ENCODE peak calls at places on chromosome 7, in seven cellular contexts. F, J, X, C, V, L and E are unnamed samples.

GRCh38 chr7:1700086-1700485 is 30.0 kb downstream of the ELFN1 start:
- DNase-seq in F (no peak), J (no peak), X (peak), C (no peak), V (no peak), L (no peak), E (no peak)

GRCh38 chr7:88756806-88757205 is 2.7 kb upstream of the ZNF804B start:
- DNase-seq in F (no peak), J (no peak), X (no peak), C (no peak), V (no peak), L (no peak), E (no peak)

GRCh38 chr7:79471283-79471682 is 17.8 kb upstream of the MAGI2 start:
- DNase-seq in F (no peak), J (no peak), X (no peak), C (no peak), V (no peak), L (no peak), E (no peak)

GRCh38 chr7:2229467-2229866 is 3.3 kb downstream of the MAD1L1 start:
- DNase-seq in F (no peak), J (no peak), X (peak), C (no peak), V (no peak), L (no peak), E (no peak)

GRCh38 chr7:41136551-41136950 is 566.3 kb downstream of the INHBA start:
- DNase-seq in F (no peak), J (no peak), X (no peak), C (no peak), V (no peak), L (no peak), E (no peak)

GRCh38 chr7:37923996-37924395 is 3.6 kb downstream of the EPDR1 start:
- DNase-seq in F (no peak), J (no peak), X (no peak), C (no peak), V (no peak), L (no peak), E (no peak)

GRCh38 chr7:158650821-158651225 is 53.8 kb downstream of the NCAPG2 start:
- DNase-seq in F (no peak), J (no peak), X (no peak), C (no peak), V (no peak), L (no peak), E (no peak)

GRCh38 chr7:42096681-42097637 is 140.1 kb downstream of the GLI3 start:
- DNase-seq in F (no peak), J (no peak), X (no peak), C (no peak), V (no peak), L (no peak), E (no peak)

GRCh38 chr7:140062528-140063299 is at the start of gene PARP12:
- DNase-seq in F (peak), J (peak), X (peak), C (peak), V (no peak), L (peak), E (peak)

GRCh38 chr7:20393021-20394015 is 62.6 kb downstream of the ITGB8 start:
- DNase-seq in F (no peak), J (no peak), X (no peak), C (peak), V (no peak), L (no peak), E (no peak)

GRCh38 chr7:124086843-124087242 is 54.0 kb upstream of the TMEM229A start:
- DNase-seq in F (no peak), J (no peak), X (peak), C (no peak), V (no peak), L (no peak), E (no peak)

GRCh38 chr7:124162667-124163066 is 129.8 kb upstream of the TMEM229A start:
- DNase-seq in F (no peak), J (no peak), X (no peak), C (no peak), V (no peak), L (no peak), E (no peak)

GRCh38 chr7:7968544-7969305 is at the start of gene GLCCI1:
- DNase-seq in F (peak), J (peak), X (peak), C (peak), V (peak), L (peak), E (peak)

GRCh38 chr7:7970113-7970619 is 1.6 kb downstream of the GLCCI1 start:
- DNase-seq in F (no peak), J (no peak), X (peak), C (no peak), V (no peak), L (no peak), E (no peak)

GRCh38 chr7:7967909-7968543 is 570 bp upstream of the GLCCI1 start:
- DNase-seq in F (no peak), J (no peak), X (no peak), C (no peak), V (no peak), L (no peak), E (no peak)

GRCh38 chr7:7970620-7971307 is 2.2 kb downstream of the GLCCI1 start:
- DNase-seq in F (no peak), J (no peak), X (peak), C (no peak), V (no peak), L (no peak), E (no peak)

DNA sequence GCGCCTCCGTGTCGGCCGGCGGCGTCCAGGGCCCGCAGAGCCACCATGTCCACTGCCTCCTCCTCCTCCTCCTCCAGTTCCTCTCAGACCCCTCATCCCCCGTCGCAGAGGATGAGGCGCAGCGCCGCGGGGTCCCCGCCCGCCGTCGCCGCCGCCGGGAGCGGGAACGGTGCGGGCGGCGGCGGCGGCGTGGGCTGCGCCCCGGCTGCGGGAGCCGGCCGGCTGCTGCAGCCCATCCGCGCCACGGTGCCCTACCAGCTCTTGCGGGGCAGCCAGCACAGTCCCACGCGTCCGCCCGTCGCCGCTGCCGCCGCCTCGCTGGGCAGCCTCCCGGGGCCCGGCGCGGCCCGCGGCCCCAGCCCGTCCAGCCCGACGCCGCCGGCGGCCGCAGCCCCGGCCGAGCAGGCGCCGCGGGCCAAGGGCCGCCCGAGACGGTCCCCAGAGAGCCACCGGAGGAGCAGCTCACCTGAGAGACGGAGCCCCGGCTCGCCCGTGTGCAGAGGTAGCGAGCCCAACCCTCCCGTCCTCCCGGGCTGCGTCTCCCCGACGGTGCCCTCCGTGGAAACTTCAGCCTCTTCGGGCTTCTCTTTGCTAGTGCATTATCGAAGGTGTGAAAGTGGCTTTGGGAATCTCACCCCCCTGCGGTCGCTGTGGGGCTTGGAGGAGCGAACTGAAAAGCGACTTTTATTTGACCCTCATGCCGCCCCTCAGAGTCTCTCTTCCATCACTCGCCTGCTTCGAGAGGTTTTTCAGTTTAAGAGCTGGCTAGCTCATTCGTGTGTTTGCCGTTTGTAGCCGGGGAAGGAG is 913 bp downstream of the GLCCI1 start:
- DNase-seq in F (no peak), J (no peak), X (no peak), C (no peak), V (no peak), L (no peak), E (peak)
- TF ChIP-seq YY1 in F (no peak), J (no peak), X (no peak), C (peak), V (no peak), L (no peak), E (no peak)

DNA sequence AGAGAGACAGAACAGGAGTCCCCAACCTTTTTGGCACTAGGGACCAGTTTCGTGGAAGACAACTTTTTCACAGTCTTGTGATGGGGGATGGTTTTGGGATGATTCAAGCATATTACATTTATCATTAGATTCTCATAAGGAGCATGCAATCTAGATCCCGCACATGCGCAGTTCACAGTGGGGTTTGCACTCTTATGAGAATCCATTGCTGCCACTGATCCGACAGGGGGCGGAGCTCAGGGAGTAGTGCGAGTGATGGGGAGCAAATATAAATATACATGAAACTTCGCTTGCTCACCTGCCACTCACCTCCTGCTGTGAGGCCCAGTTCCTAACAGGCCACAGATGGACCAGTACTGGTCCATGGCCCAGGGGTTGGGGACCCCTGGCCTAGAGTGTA is 14.2 kb downstream of the CCL26 start:
- DNase-seq in F (no peak), J (no peak), X (no peak), C (no peak), V (no peak), L (no peak), E (no peak)
- TF ChIP-seq YY1 in F (no peak), J (no peak), X (no peak), C (no peak), V (no peak), L (no peak), E (no peak)

DNA sequence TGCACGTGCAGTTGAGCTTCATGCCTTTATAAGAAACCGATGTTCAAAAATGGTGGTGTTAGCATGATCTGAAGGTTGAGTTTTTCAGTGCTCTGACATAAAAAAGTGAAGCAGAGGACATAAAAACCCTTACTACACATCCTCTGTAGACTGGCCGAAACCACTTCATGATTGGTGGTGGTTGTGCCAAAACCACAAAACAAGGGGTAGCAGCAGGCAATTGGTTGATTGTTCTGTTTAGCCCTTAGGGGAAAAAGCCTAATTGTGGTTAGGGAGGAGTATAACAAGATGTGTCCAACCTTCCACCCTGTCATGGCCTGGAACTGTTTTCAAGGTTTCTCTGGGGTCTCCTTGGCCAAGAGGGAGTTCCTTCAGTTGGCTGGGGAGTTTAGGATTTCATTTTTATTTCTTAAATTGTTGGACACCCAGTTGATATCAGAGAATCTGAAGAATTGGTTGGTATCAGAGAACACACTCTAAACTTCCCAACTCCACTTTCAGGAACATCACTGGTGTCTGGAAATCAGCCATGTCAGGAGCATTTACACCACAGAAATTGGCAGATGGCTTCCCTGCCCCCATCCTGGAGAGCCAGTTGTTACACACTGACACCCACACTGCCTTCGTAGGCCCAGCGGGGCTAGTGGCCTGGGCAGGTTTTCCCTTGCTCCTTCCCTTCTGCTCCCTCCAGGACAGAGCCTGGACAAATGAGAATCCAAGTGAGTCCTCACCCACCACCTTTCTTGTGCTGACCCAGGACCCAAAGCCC is 18.8 kb downstream of the MRPS24 start:
- DNase-seq in F (no peak), J (no peak), X (no peak), C (peak), V (no peak), L (no peak), E (no peak)
- TF ChIP-seq YY1 in F (no peak), J (no peak), X (no peak), C (no peak), V (no peak), L (no peak), E (no peak)

DNA sequence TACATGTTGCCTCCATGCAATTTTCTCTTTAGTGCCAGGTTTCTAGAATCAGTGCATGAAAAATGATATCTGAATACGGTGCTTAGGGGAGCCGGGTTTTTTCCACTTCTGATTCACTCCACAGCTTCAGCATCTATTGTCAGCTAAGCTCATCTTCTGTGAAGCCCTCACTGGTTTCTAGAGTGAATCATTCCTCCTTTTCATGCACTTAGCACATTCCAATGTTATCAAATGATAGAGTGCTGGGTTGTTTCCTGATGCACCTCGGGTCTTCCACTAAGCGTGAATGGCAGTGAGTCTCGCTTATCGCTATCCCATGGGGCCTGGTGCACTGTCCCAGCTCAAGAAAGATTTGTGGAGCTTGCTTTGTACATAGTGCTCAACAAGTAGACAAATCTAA is 170.9 kb upstream of the RHEB start:
- DNase-seq in F (no peak), J (no peak), X (no peak), C (no peak), V (no peak), L (no peak), E (no peak)
- TF ChIP-seq YY1 in F (no peak), J (no peak), X (no peak), C (no peak), V (no peak), L (no peak), E (no peak)